ENCODE peak calls at places on chromosomes 13 and 19, in eight cellular contexts. H is NCI-H1417 treated with DMSO at 0.1 percent for 48 hours; W is stimulated activated CD4-positive, alpha-beta T cell treated with anti-CD3 and anti-CD28 coated beads, Interleukin-2, amount 100 ng/mL, for 48 hours; X is activated CD4-positive, CD25-positive, alpha-beta regulatory T cell; E is EH; T is WTC11; Z is CD8-positive, alpha-beta memory T cell; V is iris pigment epithelial cell. L is an unnamed sample.

GRCh38 chr13:34430294-34430693 is 511.8 kb upstream of the NBEA start:
- DNase-seq in H (no peak), W (no peak), X (no peak), E (peak), T (no peak), Z (no peak), V (peak), L (no peak)

GRCh38 chr13:39038569-39038898 is 278 bp downstream of the NHLRC3 start:
- DNase-seq in H (no peak), W (peak), X (no peak), E (peak), T (no peak), Z (peak), V (peak), L (no peak)

GRCh38 chr19:30441011-30441410 is 68.8 kb downstream of the ZNF536 start:
- DNase-seq in H (no peak), W (no peak), X (no peak), E (no peak), T (no peak), Z (no peak), V (no peak), L (no peak)

GRCh38 chr13:40026741-40027140 is 371.3 kb downstream of the COG6 start:
- DNase-seq in H (no peak), W (peak), X (no peak), E (no peak), T (no peak), Z (no peak), V (no peak), L (no peak)

GRCh38 chr19:38384209-38385027 is 3.4 kb downstream of the GGN start:
- DNase-seq in H (no peak), W (no peak), X (no peak), E (no peak), T (peak), Z (no peak), V (peak), L (no peak)

GRCh38 chr19:4970558-4971423 is 1.9 kb downstream of the KDM4B start:
- DNase-seq in H (no peak), W (no peak), X (no peak), E (peak), T (no peak), Z (peak), V (peak), L (no peak)

GRCh38 chr13:29713841-29714240 is 118.4 kb upstream of the SLC7A1 start:
- DNase-seq in H (no peak), W (no peak), X (no peak), E (peak), T (no peak), Z (no peak), V (peak), L (peak)

GRCh38 chr19:7516281-7516862 is 469 bp downstream of the ZNF358 start:
- DNase-seq in H (no peak), W (no peak), X (no peak), E (no peak), T (no peak), Z (no peak), V (no peak), L (no peak)

GRCh38 chr19:49272204-49272603 is 52.8 kb downstream of the SLC6A16 start:
- DNase-seq in H (no peak), W (no peak), X (no peak), E (peak), T (no peak), Z (no peak), V (peak), L (peak)

GRCh38 chr19:43936219-43936618 is 1.1 kb upstream of the ZNF45 start:
- DNase-seq in H (no peak), W (no peak), X (no peak), E (no peak), T (no peak), Z (no peak), V (no peak), L (no peak)

GRCh38 chr19:1104452-1105216 is 840 bp downstream of the GPX4 start:
- DNase-seq in H (no peak), W (peak), X (peak), E (peak), T (peak), Z (peak), V (peak), L (peak)

GRCh38 chr13:33322474-33322827 is 36.9 kb upstream of the STARD13 start:
- DNase-seq in H (no peak), W (no peak), X (no peak), E (peak), T (no peak), Z (no peak), V (peak), L (peak)

GRCh38 chr13:100536643-100537180 is 51.9 kb downstream of the GGACT start:
- DNase-seq in H (no peak), W (no peak), X (no peak), E (no peak), T (no peak), Z (no peak), V (no peak), L (no peak)

GRCh38 chr19:17873661-17874422 is 2.1 kb downstream of the SLC5A5 start:
- DNase-seq in H (no peak), W (peak), X (peak), E (peak), T (peak), Z (peak), V (peak), L (peak)

GRCh38 chr13:109572389-109572788 is 214.0 kb downstream of the IRS2 start:
- DNase-seq in H (no peak), W (no peak), X (no peak), E (no peak), T (peak), Z (no peak), V (no peak), L (no peak)

GRCh38 chr19:2186071-2186846 is 22.5 kb downstream of the DOT1L start:
- DNase-seq in H (no peak), W (no peak), X (no peak), E (peak), T (no peak), Z (no peak), V (peak), L (no peak)

GRCh38 chr13:75226755-75227435 is 255.1 kb downstream of the TBC1D4 start:
- DNase-seq in H (no peak), W (no peak), X (no peak), E (peak), T (no peak), Z (no peak), V (peak), L (peak)

GRCh38 chr19:3324405-3324856 is 42.0 kb upstream of the NFIC start:
- DNase-seq in H (no peak), W (peak), X (peak), E (peak), T (peak), Z (peak), V (no peak), L (no peak)

GRCh38 chr19:38229585-38230073 is 5.6 kb upstream of the DPF1 start:
- DNase-seq in H (peak), W (peak), X (peak), E (peak), T (peak), Z (peak), V (peak), L (peak)